ENCODE peak calls at places on chromosomes 3 and 15, in eight cellular contexts. G, L, U, A, C, H, Z and X are unnamed samples.

GRCh38 chr15:75666823-75667501 is 19.2 kb downstream of the SNX33 start:
- DNase-seq in G (peak; percentile 80), L (peak; percentile 37), U (peak; percentile 98), A (peak; percentile 81), C (peak; percentile 90), H (peak; percentile 95), Z (peak; percentile 90), X (no peak)

GRCh38 chr3:52299815-52300611 is 12.4 kb downstream of the GLYCTK start:
- DNase-seq in G (peak; percentile 58), L (peak; percentile 65), U (no peak), A (no peak), C (no peak), H (no peak), Z (peak; percentile 23), X (no peak)

GRCh38 chr3:58173670-58174472 is 36.9 kb downstream of the DNASE1L3 start:
- DNase-seq in G (no peak), L (peak; percentile 87), U (no peak), A (no peak), C (peak; percentile 45), H (peak; percentile 60), Z (peak; percentile 55), X (peak; percentile 45)

GRCh38 chr3:44039006-44039405 is 202.7 kb upstream of the TOPAZ1 start:
- DNase-seq in G (no peak), L (no peak), U (no peak), A (no peak), C (no peak), H (no peak), Z (peak; percentile 7), X (no peak)

GRCh38 chr3:130849111-130849552 is 44.8 kb upstream of the ATP2C1 start:
- DNase-seq in G (peak; percentile 62), L (no peak), U (no peak), A (peak; percentile 71), C (no peak), H (no peak), Z (no peak), X (no peak)

GRCh38 chr3:143975549-143976152 is 4.0 kb downstream of the DIPK2A start:
- DNase-seq in G (no peak), L (peak; percentile 13), U (peak; percentile 15), A (no peak), C (no peak), H (no peak), Z (peak; percentile 65), X (peak; percentile 53)

GRCh38 chr3:8507496-8507895 is 5.9 kb downstream of the LMCD1 start:
- DNase-seq in G (no peak), L (no peak), U (no peak), A (no peak), C (no peak), H (no peak), Z (no peak), X (no peak)

GRCh38 chr3:180063783-180064182 is 27.0 kb upstream of the PEX5L start:
- DNase-seq in G (no peak), L (no peak), U (no peak), A (no peak), C (no peak), H (no peak), Z (peak; percentile 93), X (no peak)

GRCh38 chr15:40069178-40070165 is 30.5 kb upstream of the SRP14 start:
- DNase-seq in G (peak; percentile 89), L (peak; percentile 76), U (peak; percentile 76), A (peak; percentile 98), C (peak; percentile 92), H (peak; percentile 95), Z (peak; percentile 97), X (no peak)

GRCh38 chr3:122184591-122184929 is 1.1 kb downstream of the CASR start:
- DNase-seq in G (no peak), L (no peak), U (no peak), A (no peak), C (no peak), H (no peak), Z (no peak), X (no peak)

GRCh38 chr3:194875581-194876402 is 190.1 kb downstream of the FAM43A start:
- DNase-seq in G (no peak), L (no peak), U (no peak), A (no peak), C (no peak), H (no peak), Z (no peak), X (no peak)

GRCh38 chr3:194872669-194872977 is 186.9 kb downstream of the FAM43A start:
- DNase-seq in G (no peak), L (no peak), U (no peak), A (no peak), C (no peak), H (peak; percentile 72), Z (peak; percentile 96), X (no peak)

GRCh38 chr3:194874783-194875182 is 189.1 kb downstream of the FAM43A start:
- DNase-seq in G (no peak), L (no peak), U (no peak), A (no peak), C (no peak), H (no peak), Z (no peak), X (no peak)

GRCh38 chr3:194871864-194872668 is 186.4 kb downstream of the FAM43A start:
- DNase-seq in G (peak; percentile 44), L (no peak), U (no peak), A (peak; percentile 64), C (no peak), H (no peak), Z (peak; percentile 65), X (no peak)

GRCh38 chr3:194874206-194874605 is 188.5 kb downstream of the FAM43A start:
- DNase-seq in G (no peak), L (no peak), U (no peak), A (no peak), C (no peak), H (no peak), Z (no peak), X (no peak)
- H3K4me1 ChIP-seq in G (peaks cover 5% of the 10 kb centered on the region), L (peaks cover 25% of the 10 kb centered on the region), U (peaks cover 37% of the 10 kb centered on the region), A (peaks cover 30% of the 10 kb centered on the region), C (peaks cover 6% of the 10 kb centered on the region), H (peaks cover 38% of the 10 kb centered on the region), Z (peaks cover 42% of the 10 kb centered on the region), X (peaks cover 3% of the 10 kb centered on the region)

DNA sequence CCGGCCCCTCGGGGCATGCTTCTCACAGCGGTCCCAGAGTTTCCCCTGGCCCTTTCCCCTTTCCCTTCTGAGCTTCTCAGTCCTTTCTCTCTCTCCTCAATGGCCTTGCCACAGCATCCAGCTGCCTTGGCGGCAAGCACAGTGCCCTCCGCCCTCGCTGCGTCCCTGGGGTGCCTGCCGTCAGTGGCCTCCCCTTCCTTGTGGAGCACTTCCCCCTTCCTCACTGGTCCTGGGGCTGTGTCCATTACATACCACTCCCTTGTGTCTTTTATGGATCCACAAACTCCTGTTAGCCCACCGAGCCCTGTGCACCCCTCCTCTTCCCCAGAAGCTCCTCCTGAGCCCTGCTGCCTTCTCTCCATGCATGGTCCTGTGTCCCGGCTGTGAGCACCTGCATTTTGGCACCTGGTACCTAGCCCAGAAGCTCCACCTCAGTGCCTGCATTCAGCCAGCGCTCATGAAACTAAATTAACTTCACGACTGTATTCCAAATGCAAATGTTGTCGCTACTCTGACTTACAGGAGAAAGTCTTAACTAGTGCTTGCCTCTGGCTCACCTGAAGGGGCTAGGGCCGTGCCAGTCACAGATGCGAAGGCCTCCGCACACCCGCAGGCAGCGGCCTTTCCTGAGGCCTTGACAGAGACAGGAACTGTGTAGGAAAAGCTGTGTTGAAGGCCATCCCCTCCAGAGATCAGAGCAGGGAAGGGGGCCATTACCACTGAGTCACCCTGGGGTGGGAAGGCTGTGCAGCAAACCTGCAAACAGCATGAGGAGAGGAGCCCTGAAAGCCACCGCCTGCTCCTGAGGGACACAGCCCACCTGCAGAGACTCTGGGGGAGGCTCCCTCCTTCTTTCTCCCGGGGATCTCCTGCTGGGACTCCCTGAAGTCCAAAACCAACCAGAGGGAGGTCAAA is 19.1 kb upstream of the KLF13 start:
- DNase-seq in G (no peak), L (no peak), U (no peak), A (no peak), C (no peak), H (no peak), Z (no peak), X (no peak)
- H3K4me1 ChIP-seq in G (no peaks in the 10 kb centered on the region), L (peaks cover 54% of the 10 kb centered on the region), U (peaks cover 14% of the 10 kb centered on the region), A (no peaks in the 10 kb centered on the region), C (no peaks in the 10 kb centered on the region), H (no peaks in the 10 kb centered on the region), Z (no peaks in the 10 kb centered on the region), X (peaks cover 34% of the 10 kb centered on the region)

GRCh38 chr3:129534428-129535027 is 6.1 kb downstream of the RHO start:
- DNase-seq in G (no peak), L (peak; percentile 62), U (no peak), A (no peak), C (no peak), H (no peak), Z (no peak), X (no peak)

GRCh38 chr3:129535075-129535474 is 6.6 kb downstream of the RHO start:
- DNase-seq in G (no peak), L (peak; percentile 64), U (no peak), A (no peak), C (no peak), H (no peak), Z (no peak), X (no peak)

GRCh38 chr3:129539201-129539600 is 3.8 kb upstream of the H1-8 start:
- DNase-seq in G (no peak), L (no peak), U (no peak), A (no peak), C (no peak), H (no peak), Z (no peak), X (no peak)

GRCh38 chr3:129536806-129537205 is 6.2 kb upstream of the H1-8 start:
- DNase-seq in G (no peak), L (no peak), U (no peak), A (no peak), C (no peak), H (no peak), Z (no peak), X (no peak)

DNA sequence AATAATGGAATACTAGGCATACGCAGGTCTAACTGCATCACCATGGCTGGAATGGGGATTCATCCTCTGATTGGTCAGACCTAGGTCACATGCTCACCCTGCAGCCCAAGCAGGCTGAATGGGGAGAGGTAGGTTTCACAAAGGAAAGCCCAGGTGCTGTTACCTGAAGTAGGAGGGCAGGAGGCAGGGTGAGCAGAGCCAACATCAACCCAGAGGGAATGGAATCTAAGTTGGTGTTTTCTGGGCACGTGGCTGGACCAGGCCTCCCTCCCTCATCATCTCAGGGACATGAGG is 6.7 kb upstream of the H1-8 start:
- DNase-seq in G (no peak), L (no peak), U (no peak), A (no peak), C (no peak), H (no peak), Z (no peak), X (no peak)
- H3K4me1 ChIP-seq in G (no peaks in the 10 kb centered on the region), L (peaks cover 68% of the 10 kb centered on the region), U (peaks cover 13% of the 10 kb centered on the region), A (no peaks in the 10 kb centered on the region), C (peaks cover 16% of the 10 kb centered on the region), H (peaks cover 6% of the 10 kb centered on the region), Z (no peaks in the 10 kb centered on the region), X (no peaks in the 10 kb centered on the region)

DNA sequence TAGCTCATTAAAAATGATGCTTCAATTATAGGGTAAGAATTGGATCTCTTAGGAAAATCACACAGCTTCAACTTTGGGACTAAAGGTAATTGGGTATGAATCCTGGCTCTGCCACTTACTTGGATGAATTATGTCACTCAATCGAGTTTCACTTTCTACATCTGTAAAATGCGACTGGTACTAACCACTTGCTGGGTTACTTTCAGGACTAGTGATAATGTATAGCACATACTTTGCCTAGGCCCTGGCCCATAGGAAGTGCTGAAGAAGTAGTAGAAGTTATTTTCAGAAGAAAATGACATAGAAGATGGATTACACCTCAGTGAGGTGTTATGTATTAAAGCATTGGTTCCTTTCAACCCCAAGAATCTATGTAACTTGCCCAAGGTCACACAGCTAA is 29.5 kb upstream of the AP4E1 start:
- DNase-seq in G (no peak), L (no peak), U (no peak), A (no peak), C (no peak), H (no peak), Z (no peak), X (no peak)
- H3K4me1 ChIP-seq in G (peaks cover 5% of the 10 kb centered on the region), L (peaks cover 29% of the 10 kb centered on the region), U (peaks cover 38% of the 10 kb centered on the region), A (peaks cover 5% of the 10 kb centered on the region), C (peaks cover 4% of the 10 kb centered on the region), H (peaks cover 26% of the 10 kb centered on the region), Z (peaks cover 26% of the 10 kb centered on the region), X (peaks cover 5% of the 10 kb centered on the region)